ENCODE peak calls at places on chromosomes 6 and 20, in nine cellular contexts. C, B, P, D, V, N, A, W and O are unnamed samples.

GRCh38 chr6:39887692-39888450 is 46.4 kb downstream of the MOCS1 start:
- DNase-seq in C (peak), B (peak), P (no peak), D (no peak), V (peak), N (peak), A (no peak), W (peak), O (peak)

GRCh38 chr6:9405825-9406224 is 970.5 kb upstream of the SLC35B3 start:
- DNase-seq in C (no peak), B (no peak), P (no peak), D (no peak), V (no peak), N (no peak), A (no peak), W (no peak), O (peak)

GRCh38 chr6:148359228-148359627 is 16.6 kb downstream of the SASH1 start:
- DNase-seq in C (no peak), B (no peak), P (no peak), D (no peak), V (no peak), N (no peak), A (no peak), W (no peak), O (no peak)

GRCh38 chr20:1949711-1950110 is 44.1 kb downstream of the PDYN start:
- DNase-seq in C (no peak), B (no peak), P (no peak), D (no peak), V (no peak), N (no peak), A (no peak), W (no peak), O (no peak)

GRCh38 chr20:42531675-42531985 is 658.1 kb downstream of the PTPRT start:
- DNase-seq in C (no peak), B (no peak), P (no peak), D (no peak), V (no peak), N (no peak), A (no peak), W (peak), O (no peak)

GRCh38 chr20:19497064-19497463 is 261.0 kb upstream of the RIN2 start:
- DNase-seq in C (peak), B (no peak), P (peak), D (no peak), V (peak), N (no peak), A (no peak), W (no peak), O (peak)

GRCh38 chr6:144675231-144675861 is 390.2 kb downstream of the UTRN start:
- DNase-seq in C (no peak), B (no peak), P (no peak), D (no peak), V (peak), N (no peak), A (no peak), W (peak), O (peak)

GRCh38 chr6:121652223-121652622 is 216.8 kb downstream of the GJA1 start:
- DNase-seq in C (no peak), B (no peak), P (no peak), D (no peak), V (no peak), N (no peak), A (no peak), W (no peak), O (no peak)

GRCh38 chr6:10146723-10147451 is 268.0 kb downstream of the TFAP2A start:
- DNase-seq in C (no peak), B (peak), P (peak), D (peak), V (peak), N (no peak), A (peak), W (peak), O (peak)

GRCh38 chr6:109743739-109744138 is 52.6 kb downstream of the FIG4 start:
- DNase-seq in C (peak), B (no peak), P (peak), D (no peak), V (peak), N (no peak), A (no peak), W (no peak), O (peak)

GRCh38 chr20:47181056-47181862 is 175.2 kb downstream of the ZMYND8 start:
- DNase-seq in C (no peak), B (no peak), P (peak), D (peak), V (peak), N (no peak), A (peak), W (no peak), O (peak)

GRCh38 chr20:1266167-1266973 is at the start of gene SNPH:
- DNase-seq in C (peak), B (peak), P (peak), D (peak), V (peak), N (peak), A (peak), W (peak), O (peak)

GRCh38 chr6:44655368-44656342 is 268.1 kb downstream of the CDC5L start:
- DNase-seq in C (no peak), B (peak), P (peak), D (peak), V (peak), N (peak), A (peak), W (peak), O (peak)

GRCh38 chr20:33188421-33188820 is 20.5 kb downstream of the BPIFA2 start:
- DNase-seq in C (no peak), B (no peak), P (no peak), D (no peak), V (no peak), N (no peak), A (no peak), W (no peak), O (no peak)

GRCh38 chr20:36446557-36446956 is 94.8 kb upstream of the MYL9 start:
- DNase-seq in C (no peak), B (no peak), P (no peak), D (no peak), V (no peak), N (no peak), A (no peak), W (no peak), O (no peak)

GRCh38 chr6:55778704-55779103 is 96.7 kb downstream of the BMP5 start:
- DNase-seq in C (no peak), B (no peak), P (no peak), D (no peak), V (no peak), N (no peak), A (no peak), W (no peak), O (no peak)

GRCh38 chr6:24898607-24899133 is 37.1 kb downstream of the RIPOR2 start:
- DNase-seq in C (no peak), B (no peak), P (no peak), D (no peak), V (no peak), N (no peak), A (no peak), W (no peak), O (no peak)

GRCh38 chr6:134147033-134147533 is 94.7 kb upstream of the SLC2A12 start:
- DNase-seq in C (no peak), B (no peak), P (no peak), D (no peak), V (no peak), N (no peak), A (no peak), W (no peak), O (no peak)

GRCh38 chr6:11424395-11425050 is 113.0 kb upstream of the TMEM170B start:
- DNase-seq in C (no peak), B (no peak), P (no peak), D (no peak), V (no peak), N (no peak), A (no peak), W (no peak), O (no peak)

GRCh38 chr20:47741669-47742345 is 43.5 kb downstream of the SULF2 start:
- DNase-seq in C (no peak), B (no peak), P (no peak), D (no peak), V (no peak), N (no peak), A (no peak), W (no peak), O (no peak)

GRCh38 chr6:33731751-33732282 is 14.9 kb downstream of the IP6K3 start:
- DNase-seq in C (no peak), B (no peak), P (no peak), D (no peak), V (no peak), N (no peak), A (no peak), W (no peak), O (no peak)

GRCh38 chr20:10848810-10849370 is 175.1 kb upstream of the JAG1 start:
- DNase-seq in C (peak), B (no peak), P (peak), D (no peak), V (peak), N (no peak), A (peak), W (peak), O (peak)

GRCh38 chr6:70281923-70282902 is 20.7 kb downstream of the COL9A1 start:
- DNase-seq in C (no peak), B (peak), P (no peak), D (no peak), V (no peak), N (no peak), A (no peak), W (no peak), O (no peak)

GRCh38 chr20:7637184-7637583 is 303.1 kb downstream of the HAO1 start:
- DNase-seq in C (no peak), B (no peak), P (no peak), D (no peak), V (no peak), N (no peak), A (no peak), W (no peak), O (no peak)

GRCh38 chr6:11909696-11910132 is 102.4 kb upstream of the HIVEP1 start:
- DNase-seq in C (peak), B (no peak), P (no peak), D (no peak), V (peak), N (no peak), A (no peak), W (no peak), O (peak)

GRCh38 chr6:41546866-41547798 is 951 bp downstream of the FOXP4 start:
- DNase-seq in C (no peak), B (peak), P (peak), D (peak), V (peak), N (no peak), A (peak), W (peak), O (peak)

GRCh38 chr6:76771076-76771634 is 692.1 kb downstream of the HTR1B start:
- DNase-seq in C (no peak), B (no peak), P (no peak), D (no peak), V (no peak), N (no peak), A (no peak), W (peak), O (no peak)

GRCh38 chr6:16414205-16414604 is 175.8 kb downstream of the GMPR start:
- DNase-seq in C (no peak), B (no peak), P (no peak), D (no peak), V (no peak), N (no peak), A (no peak), W (no peak), O (no peak)

GRCh38 chr6:111805511-111806181 is 67.6 kb downstream of the FYN start:
- DNase-seq in C (no peak), B (no peak), P (no peak), D (peak), V (peak), N (no peak), A (no peak), W (no peak), O (peak)

GRCh38 chr6:31948306-31948705 is 2.4 kb downstream of the CFB start:
- DNase-seq in C (no peak), B (no peak), P (no peak), D (no peak), V (no peak), N (no peak), A (no peak), W (no peak), O (no peak)

GRCh38 chr6:169841907-169842606 is 90.6 kb downstream of the ERMARD start:
- DNase-seq in C (no peak), B (no peak), P (no peak), D (no peak), V (no peak), N (no peak), A (no peak), W (no peak), O (no peak)

GRCh38 chr20:41086402-41087324 is 50.7 kb upstream of the PLCG1 start:
- DNase-seq in C (no peak), B (no peak), P (no peak), D (no peak), V (no peak), N (no peak), A (no peak), W (no peak), O (no peak)

GRCh38 chr6:27019651-27020552 is 227.6 kb upstream of the PRSS16 start:
- DNase-seq in C (peak), B (peak), P (peak), D (peak), V (peak), N (peak), A (peak), W (peak), O (peak)

GRCh38 chr20:37538003-37538402 is 10.3 kb upstream of the BLCAP start:
- DNase-seq in C (no peak), B (no peak), P (peak), D (no peak), V (peak), N (no peak), A (no peak), W (peak), O (peak)

GRCh38 chr6:158834675-158835385 is 15.7 kb upstream of the EZR start:
- DNase-seq in C (no peak), B (no peak), P (no peak), D (no peak), V (no peak), N (no peak), A (no peak), W (no peak), O (no peak)

GRCh38 chr20:53826597-53827291 is 233.1 kb upstream of the ZNF217 start:
- DNase-seq in C (no peak), B (no peak), P (no peak), D (no peak), V (peak), N (no peak), A (peak), W (no peak), O (no peak)

GRCh38 chr20:51318058-51318960 is 224.2 kb downstream of the NFATC2 start:
- DNase-seq in C (no peak), B (peak), P (peak), D (no peak), V (no peak), N (no peak), A (peak), W (peak), O (no peak)

GRCh38 chr6:127341471-127342202 is 1.8 kb downstream of the ECHDC1 start:
- DNase-seq in C (no peak), B (no peak), P (no peak), D (peak), V (no peak), N (no peak), A (no peak), W (no peak), O (no peak)

GRCh38 chr6:118963003-118963402 is 28.0 kb upstream of the MCM9 start:
- DNase-seq in C (no peak), B (no peak), P (no peak), D (no peak), V (peak), N (no peak), A (no peak), W (no peak), O (peak)

GRCh38 chr6:9620263-9620662 is 794.6 kb downstream of the TFAP2A start:
- DNase-seq in C (no peak), B (no peak), P (no peak), D (no peak), V (peak), N (no peak), A (no peak), W (no peak), O (peak)

GRCh38 chr6:132780770-132781371 is 17.6 kb downstream of the SLC18B1 start:
- DNase-seq in C (no peak), B (no peak), P (peak), D (peak), V (peak), N (no peak), A (no peak), W (no peak), O (peak)
- TF ChIP-seq CTCF in C (peak), B (peak), P (no peak), D (peak), V (peak), N (no peak), A (no peak), W (no peak), O (peak)

GRCh38 chr6:89146748-89147715 is 1.2 kb downstream of the PM20D2 start:
- DNase-seq in C (no peak), B (no peak), P (peak), D (peak), V (peak), N (no peak), A (peak), W (no peak), O (peak)
- TF ChIP-seq CTCF in C (no peak), B (no peak), P (no peak), D (no peak), V (no peak), N (no peak), A (no peak), W (no peak), O (no peak)

GRCh38 chr6:125781307-125781868 is 9.4 kb upstream of the NCOA7 start:
- DNase-seq in C (no peak), B (no peak), P (no peak), D (peak), V (peak), N (no peak), A (no peak), W (no peak), O (peak)

GRCh38 chr6:125784365-125784764 is 6.4 kb upstream of the NCOA7 start:
- DNase-seq in C (no peak), B (no peak), P (no peak), D (no peak), V (peak), N (no peak), A (no peak), W (no peak), O (peak)

GRCh38 chr6:125780540-125781306 is 10.0 kb upstream of the NCOA7 start:
- DNase-seq in C (no peak), B (peak), P (no peak), D (peak), V (peak), N (peak), A (peak), W (peak), O (peak)

DNA sequence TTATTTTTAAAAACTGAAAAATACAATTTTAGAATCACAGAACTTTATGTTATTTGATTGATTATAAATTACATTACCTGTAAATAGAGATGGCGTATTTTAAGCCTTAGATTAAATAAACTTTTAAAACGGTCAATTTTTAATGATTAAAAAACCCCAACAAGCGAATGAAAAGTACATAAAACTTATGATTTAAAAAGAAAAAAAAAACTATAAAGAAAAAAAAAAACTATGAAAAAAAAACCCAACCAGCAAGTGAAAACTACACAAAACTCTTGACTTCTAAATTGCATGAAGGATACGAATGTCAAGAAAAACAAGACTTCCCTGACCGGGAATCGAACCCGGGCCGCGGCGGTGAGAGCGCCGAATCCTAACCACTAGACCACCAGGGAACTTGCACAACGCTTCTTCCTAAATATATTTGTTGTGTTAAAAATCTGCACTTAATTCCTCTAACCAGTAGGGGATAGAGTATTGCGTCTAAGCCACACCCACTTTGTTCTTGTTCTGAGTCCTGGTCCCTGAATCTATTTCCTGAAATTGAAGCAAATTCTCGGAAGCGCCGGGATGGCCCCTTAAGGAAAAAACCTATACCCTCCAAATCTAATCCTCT is 10.7 kb upstream of the NCOA7 start:
- DNase-seq in C (peak), B (peak), P (peak), D (peak), V (peak), N (peak), A (peak), W (peak), O (peak)
- TF ChIP-seq CTCF in C (peak), B (no peak), P (no peak), D (no peak), V (peak), N (peak), A (no peak), W (peak), O (peak)

DNA sequence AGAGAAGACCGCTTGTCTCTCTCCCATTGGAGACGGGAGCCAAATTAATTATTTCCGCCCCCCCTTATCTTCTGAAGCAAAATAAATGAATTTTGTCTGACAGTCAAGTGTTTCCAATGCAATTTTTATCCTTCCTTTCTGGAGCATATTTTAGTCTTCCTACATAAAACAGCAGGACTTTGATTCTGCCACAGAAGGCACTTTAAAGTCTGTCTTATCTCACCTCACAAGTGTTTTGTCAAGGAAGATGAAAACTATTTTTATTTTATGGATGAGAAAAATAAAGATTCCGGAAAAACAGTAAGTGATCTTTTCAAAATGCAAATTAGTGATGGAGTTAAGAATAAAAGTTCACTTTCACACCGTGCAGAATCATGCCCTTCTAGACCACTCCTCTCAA is 140.4 kb downstream of the OPRM1 start:
- DNase-seq in C (no peak), B (no peak), P (no peak), D (no peak), V (no peak), N (no peak), A (no peak), W (no peak), O (no peak)
- TF ChIP-seq CTCF in C (no peak), B (no peak), P (no peak), D (no peak), V (no peak), N (no peak), A (no peak), W (no peak), O (no peak)

GRCh38 chr20:63519765-63520593 is 586 bp upstream of the PPDPF start:
- DNase-seq in C (no peak), B (peak), P (peak), D (peak), V (peak), N (peak), A (peak), W (no peak), O (peak)
- TF ChIP-seq CTCF in C (peak), B (no peak), P (peak), D (peak), V (peak), N (no peak), A (peak), W (no peak), O (peak)

DNA sequence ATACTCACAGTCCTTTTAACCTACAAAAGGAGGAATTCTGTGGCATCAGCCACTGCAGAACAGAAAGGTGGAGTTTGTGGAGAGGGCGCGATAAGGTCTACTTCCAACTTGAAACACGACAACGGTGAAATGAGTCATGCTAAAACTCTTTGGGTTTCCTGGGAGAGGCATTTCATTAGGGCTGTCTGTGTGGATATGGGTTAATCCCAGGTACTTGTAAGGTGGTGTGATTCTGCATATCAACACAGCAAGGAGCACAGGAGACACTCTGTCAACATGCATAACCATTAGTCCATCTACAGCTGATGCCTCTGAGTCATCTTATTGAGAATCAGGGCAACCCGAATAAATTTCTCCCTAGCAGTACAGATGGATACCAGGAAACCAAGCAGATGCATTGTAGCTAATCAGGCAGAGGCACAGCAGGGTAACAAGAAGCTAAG is 315.9 kb upstream of the SOX4 start:
- DNase-seq in C (no peak), B (no peak), P (peak), D (no peak), V (no peak), N (no peak), A (no peak), W (no peak), O (no peak)
- TF ChIP-seq CTCF in C (no peak), B (no peak), P (no peak), D (no peak), V (no peak), N (no peak), A (no peak), W (no peak), O (no peak)

GRCh38 chr6:29977425-29977727 is 35.0 kb downstream of the HLA-A start:
- DNase-seq in C (no peak), B (no peak), P (no peak), D (no peak), V (no peak), N (no peak), A (no peak), W (no peak), O (no peak)
- TF ChIP-seq CTCF in C (no peak), B (no peak), P (no peak), D (no peak), V (no peak), N (no peak), A (no peak), W (no peak), O (no peak)